ENCODE peak calls at places on chromosomes 6 and 20, in nine cellular contexts. One of them, this sample, is unnamed.

GRCh38 chr6:6712979-6713514 is 124.5 kb downstream of the LY86 start:
- DNase-seq in neuronal stem cell: no peak
- DNase-seq in tibial artery: no peak
- DNase-seq in substantia nigra: no peak
- DNase-seq in CD8-positive, alpha-beta T cell: no peak
- DNase-seq in dorsolateral prefrontal cortex: no peak
- DNase-seq in lower lobe of right lung: peak; percentile 63
- DNase-seq in SJSA1: no peak
- DNase-seq in A549: no peak
- DNase-seq in this sample: no peak

GRCh38 chr6:74015427-74015826 is 319.4 kb downstream of the CD109 start:
- DNase-seq in substantia nigra: no peak
- DNase-seq in lower lobe of right lung: no peak
- DNase-seq in dorsolateral prefrontal cortex: no peak
- DNase-seq in SJSA1: no peak
- DNase-seq in neuronal stem cell: no peak
- DNase-seq in A549: no peak
- DNase-seq in tibial artery: no peak
- DNase-seq in CD8-positive, alpha-beta T cell: no peak
- DNase-seq in this sample: no peak

GRCh38 chr20:31740208-31740607 is 1.1 kb downstream of the TPX2 start:
- DNase-seq in dorsolateral prefrontal cortex: no peak
- DNase-seq in neuronal stem cell: no peak
- DNase-seq in CD8-positive, alpha-beta T cell: no peak
- DNase-seq in lower lobe of right lung: no peak
- DNase-seq in A549: no peak
- DNase-seq in substantia nigra: no peak
- DNase-seq in SJSA1: no peak
- DNase-seq in tibial artery: no peak
- DNase-seq in this sample: no peak

GRCh38 chr6:38876470-38876869 is 161.4 kb downstream of the DNAH8 start:
- DNase-seq in lower lobe of right lung: no peak
- DNase-seq in tibial artery: no peak
- DNase-seq in A549: no peak
- DNase-seq in dorsolateral prefrontal cortex: no peak
- DNase-seq in SJSA1: no peak
- DNase-seq in CD8-positive, alpha-beta T cell: peak; percentile 13
- DNase-seq in substantia nigra: no peak
- DNase-seq in neuronal stem cell: no peak
- DNase-seq in this sample: no peak

GRCh38 chr6:30322527-30323501 is 3.9 kb upstream of the TRIM39 start:
- DNase-seq in tibial artery: no peak
- DNase-seq in dorsolateral prefrontal cortex: no peak
- DNase-seq in neuronal stem cell: no peak
- DNase-seq in lower lobe of right lung: no peak
- DNase-seq in SJSA1: peak; percentile 65
- DNase-seq in substantia nigra: no peak
- DNase-seq in A549: no peak
- DNase-seq in CD8-positive, alpha-beta T cell: no peak
- DNase-seq in this sample: no peak

GRCh38 chr6:133854633-133855598 is 34.0 kb upstream of the TCF21 start:
- DNase-seq in substantia nigra: no peak
- DNase-seq in lower lobe of right lung: no peak
- DNase-seq in CD8-positive, alpha-beta T cell: no peak
- DNase-seq in SJSA1: no peak
- DNase-seq in dorsolateral prefrontal cortex: no peak
- DNase-seq in tibial artery: no peak
- DNase-seq in neuronal stem cell: peak; percentile 29
- DNase-seq in A549: no peak
- DNase-seq in this sample: no peak

GRCh38 chr6:13228264-13229204 is 99.8 kb downstream of the TBC1D7 start:
- DNase-seq in dorsolateral prefrontal cortex: no peak
- DNase-seq in A549: no peak
- DNase-seq in substantia nigra: no peak
- DNase-seq in neuronal stem cell: no peak
- DNase-seq in SJSA1: no peak
- DNase-seq in tibial artery: no peak
- DNase-seq in lower lobe of right lung: no peak
- DNase-seq in CD8-positive, alpha-beta T cell: no peak
- DNase-seq in this sample: no peak

GRCh38 chr6:139474145-139475108 is 100.0 kb upstream of the CITED2 start:
- DNase-seq in dorsolateral prefrontal cortex: no peak
- DNase-seq in A549: no peak
- DNase-seq in tibial artery: no peak
- DNase-seq in CD8-positive, alpha-beta T cell: no peak
- DNase-seq in lower lobe of right lung: no peak
- DNase-seq in substantia nigra: no peak
- DNase-seq in SJSA1: no peak
- DNase-seq in neuronal stem cell: no peak
- DNase-seq in this sample: no peak

GRCh38 chr6:74870403-74870802 is 335.4 kb downstream of the COL12A1 start:
- DNase-seq in A549: no peak
- DNase-seq in dorsolateral prefrontal cortex: no peak
- DNase-seq in SJSA1: no peak
- DNase-seq in tibial artery: no peak
- DNase-seq in lower lobe of right lung: no peak
- DNase-seq in CD8-positive, alpha-beta T cell: no peak
- DNase-seq in substantia nigra: no peak
- DNase-seq in neuronal stem cell: no peak
- DNase-seq in this sample: no peak

GRCh38 chr6:8947900-8948299 is 512.6 kb upstream of the SLC35B3 start:
- DNase-seq in SJSA1: no peak
- DNase-seq in tibial artery: no peak
- DNase-seq in dorsolateral prefrontal cortex: no peak
- DNase-seq in CD8-positive, alpha-beta T cell: no peak
- DNase-seq in lower lobe of right lung: no peak
- DNase-seq in substantia nigra: no peak
- DNase-seq in neuronal stem cell: no peak
- DNase-seq in A549: no peak
- DNase-seq in this sample: no peak

GRCh38 chr20:20785226-20785625 is 72.8 kb upstream of the RALGAPA2 start:
- DNase-seq in dorsolateral prefrontal cortex: no peak
- DNase-seq in substantia nigra: no peak
- DNase-seq in tibial artery: no peak
- DNase-seq in A549: no peak
- DNase-seq in SJSA1: no peak
- DNase-seq in CD8-positive, alpha-beta T cell: no peak
- DNase-seq in neuronal stem cell: no peak
- DNase-seq in lower lobe of right lung: no peak
- DNase-seq in this sample: no peak

GRCh38 chr6:72413884-72414283 is 208.0 kb upstream of the KCNQ5 start:
- DNase-seq in lower lobe of right lung: no peak
- DNase-seq in CD8-positive, alpha-beta T cell: no peak
- DNase-seq in neuronal stem cell: no peak
- DNase-seq in tibial artery: no peak
- DNase-seq in dorsolateral prefrontal cortex: no peak
- DNase-seq in A549: no peak
- DNase-seq in SJSA1: no peak
- DNase-seq in substantia nigra: no peak
- DNase-seq in this sample: no peak

GRCh38 chr6:72410769-72411168 is 211.1 kb upstream of the KCNQ5 start:
- DNase-seq in CD8-positive, alpha-beta T cell: no peak
- DNase-seq in dorsolateral prefrontal cortex: no peak
- DNase-seq in tibial artery: no peak
- DNase-seq in neuronal stem cell: no peak
- DNase-seq in lower lobe of right lung: no peak
- DNase-seq in A549: no peak
- DNase-seq in substantia nigra: no peak
- DNase-seq in SJSA1: no peak
- DNase-seq in this sample: no peak

GRCh38 chr6:72412709-72413044 is 209.2 kb upstream of the KCNQ5 start:
- DNase-seq in lower lobe of right lung: no peak
- DNase-seq in SJSA1: no peak
- DNase-seq in CD8-positive, alpha-beta T cell: no peak
- DNase-seq in dorsolateral prefrontal cortex: no peak
- DNase-seq in neuronal stem cell: no peak
- DNase-seq in A549: no peak
- DNase-seq in substantia nigra: no peak
- DNase-seq in tibial artery: no peak
- DNase-seq in this sample: no peak

GRCh38 chr6:72414648-72415047 is 207.2 kb upstream of the KCNQ5 start:
- DNase-seq in substantia nigra: no peak
- DNase-seq in tibial artery: no peak
- DNase-seq in dorsolateral prefrontal cortex: peak; percentile 63
- DNase-seq in CD8-positive, alpha-beta T cell: no peak
- DNase-seq in lower lobe of right lung: no peak
- DNase-seq in A549: no peak
- DNase-seq in SJSA1: no peak
- DNase-seq in neuronal stem cell: no peak
- DNase-seq in this sample: no peak

GRCh38 chr6:72411872-72412708 is 209.8 kb upstream of the KCNQ5 start:
- DNase-seq in SJSA1: peak; percentile 55
- DNase-seq in CD8-positive, alpha-beta T cell: peak; percentile 61
- DNase-seq in substantia nigra: peak; percentile 29
- DNase-seq in tibial artery: peak; percentile 82
- DNase-seq in dorsolateral prefrontal cortex: peak; percentile 67
- DNase-seq in lower lobe of right lung: peak; percentile 69
- DNase-seq in A549: peak; percentile 41
- DNase-seq in neuronal stem cell: peak; percentile 80
- DNase-seq in this sample: peak; percentile 51
- H3K27ac ChIP-seq in SJSA1: no peak overlapping the region
- H3K27ac ChIP-seq in CD8-positive, alpha-beta T cell: no peak overlapping the region
- H3K27ac ChIP-seq in substantia nigra: no peak overlapping the region
- H3K27ac ChIP-seq in tibial artery: no peak overlapping the region
- H3K27ac ChIP-seq in dorsolateral prefrontal cortex: no peak overlapping the region
- H3K27ac ChIP-seq in lower lobe of right lung: no peak overlapping the region
- H3K27ac ChIP-seq in A549: no peak overlapping the region
- H3K27ac ChIP-seq in neuronal stem cell: no peak overlapping the region
- H3K27ac ChIP-seq in this sample: no peak overlapping the region

DNA sequence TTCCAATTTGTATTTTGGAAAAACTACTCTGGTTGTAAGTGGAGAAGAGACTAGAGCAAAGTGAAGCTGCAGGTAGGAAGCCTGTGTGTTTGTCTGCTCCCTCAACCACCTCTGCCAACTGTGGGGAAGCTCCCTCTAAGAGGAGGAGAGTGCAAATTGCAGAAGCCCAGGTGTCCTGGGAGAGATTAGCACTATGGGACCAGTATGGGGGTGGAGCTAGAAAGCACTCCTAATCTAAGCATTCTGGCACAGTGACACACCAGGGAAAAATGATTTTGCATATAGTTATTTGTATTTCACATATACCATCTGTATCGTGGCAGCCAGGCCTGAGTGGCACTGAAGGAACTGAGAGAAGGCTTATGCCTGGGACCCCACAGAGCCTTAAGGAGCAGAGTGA is 12.8 kb downstream of the GSTA1 start:
- DNase-seq in A549: no peak
- DNase-seq in CD8-positive, alpha-beta T cell: no peak
- DNase-seq in tibial artery: no peak
- DNase-seq in lower lobe of right lung: no peak
- DNase-seq in SJSA1: no peak
- DNase-seq in neuronal stem cell: no peak
- DNase-seq in substantia nigra: no peak
- DNase-seq in dorsolateral prefrontal cortex: no peak
- DNase-seq in this sample: no peak
- H3K27ac ChIP-seq in A549: no peak overlapping the region
- H3K27ac ChIP-seq in CD8-positive, alpha-beta T cell: no peak overlapping the region
- H3K27ac ChIP-seq in tibial artery: no peak overlapping the region
- H3K27ac ChIP-seq in lower lobe of right lung: no peak overlapping the region
- H3K27ac ChIP-seq in SJSA1: peak overlapping the region; percentile 79
- H3K27ac ChIP-seq in neuronal stem cell: no peak overlapping the region
- H3K27ac ChIP-seq in substantia nigra: no peak overlapping the region
- H3K27ac ChIP-seq in dorsolateral prefrontal cortex: no peak overlapping the region
- H3K27ac ChIP-seq in this sample: no peak overlapping the region

GRCh38 chr6:169981051-169981450 is 229.6 kb downstream of the ERMARD start:
- DNase-seq in neuronal stem cell: no peak
- DNase-seq in CD8-positive, alpha-beta T cell: no peak
- DNase-seq in lower lobe of right lung: peak; percentile 41
- DNase-seq in SJSA1: no peak
- DNase-seq in dorsolateral prefrontal cortex: no peak
- DNase-seq in tibial artery: no peak
- DNase-seq in substantia nigra: no peak
- DNase-seq in A549: no peak
- DNase-seq in this sample: no peak

GRCh38 chr6:169979873-169980440 is 228.5 kb downstream of the ERMARD start:
- DNase-seq in neuronal stem cell: no peak
- DNase-seq in dorsolateral prefrontal cortex: peak; percentile 32
- DNase-seq in SJSA1: no peak
- DNase-seq in A549: no peak
- DNase-seq in CD8-positive, alpha-beta T cell: no peak
- DNase-seq in lower lobe of right lung: no peak
- DNase-seq in tibial artery: peak; percentile 42
- DNase-seq in substantia nigra: no peak
- DNase-seq in this sample: no peak

GRCh38 chr6:169982461-169983386 is 231.3 kb downstream of the ERMARD start:
- DNase-seq in A549: no peak
- DNase-seq in SJSA1: no peak
- DNase-seq in dorsolateral prefrontal cortex: peak; percentile 35
- DNase-seq in substantia nigra: no peak
- DNase-seq in lower lobe of right lung: no peak
- DNase-seq in tibial artery: peak; percentile 51
- DNase-seq in neuronal stem cell: no peak
- DNase-seq in CD8-positive, alpha-beta T cell: no peak
- DNase-seq in this sample: no peak

GRCh38 chr6:169981969-169982368 is 230.5 kb downstream of the ERMARD start:
- DNase-seq in lower lobe of right lung: no peak
- DNase-seq in dorsolateral prefrontal cortex: no peak
- DNase-seq in neuronal stem cell: no peak
- DNase-seq in substantia nigra: no peak
- DNase-seq in A549: no peak
- DNase-seq in CD8-positive, alpha-beta T cell: no peak
- DNase-seq in SJSA1: no peak
- DNase-seq in tibial artery: peak; percentile 48
- DNase-seq in this sample: no peak

GRCh38 chr6:169981568-169981967 is 230.1 kb downstream of the ERMARD start:
- DNase-seq in dorsolateral prefrontal cortex: no peak
- DNase-seq in A549: no peak
- DNase-seq in lower lobe of right lung: no peak
- DNase-seq in substantia nigra: no peak
- DNase-seq in neuronal stem cell: no peak
- DNase-seq in CD8-positive, alpha-beta T cell: no peak
- DNase-seq in tibial artery: peak; percentile 33
- DNase-seq in SJSA1: no peak
- DNase-seq in this sample: no peak
- H3K27ac ChIP-seq in dorsolateral prefrontal cortex: no peak overlapping the region
- H3K27ac ChIP-seq in A549: no peak overlapping the region
- H3K27ac ChIP-seq in lower lobe of right lung: no peak overlapping the region
- H3K27ac ChIP-seq in substantia nigra: no peak overlapping the region
- H3K27ac ChIP-seq in neuronal stem cell: no peak overlapping the region
- H3K27ac ChIP-seq in CD8-positive, alpha-beta T cell: no peak overlapping the region
- H3K27ac ChIP-seq in tibial artery: no peak overlapping the region
- H3K27ac ChIP-seq in SJSA1: no peak overlapping the region
- H3K27ac ChIP-seq in this sample: no peak overlapping the region

DNA sequence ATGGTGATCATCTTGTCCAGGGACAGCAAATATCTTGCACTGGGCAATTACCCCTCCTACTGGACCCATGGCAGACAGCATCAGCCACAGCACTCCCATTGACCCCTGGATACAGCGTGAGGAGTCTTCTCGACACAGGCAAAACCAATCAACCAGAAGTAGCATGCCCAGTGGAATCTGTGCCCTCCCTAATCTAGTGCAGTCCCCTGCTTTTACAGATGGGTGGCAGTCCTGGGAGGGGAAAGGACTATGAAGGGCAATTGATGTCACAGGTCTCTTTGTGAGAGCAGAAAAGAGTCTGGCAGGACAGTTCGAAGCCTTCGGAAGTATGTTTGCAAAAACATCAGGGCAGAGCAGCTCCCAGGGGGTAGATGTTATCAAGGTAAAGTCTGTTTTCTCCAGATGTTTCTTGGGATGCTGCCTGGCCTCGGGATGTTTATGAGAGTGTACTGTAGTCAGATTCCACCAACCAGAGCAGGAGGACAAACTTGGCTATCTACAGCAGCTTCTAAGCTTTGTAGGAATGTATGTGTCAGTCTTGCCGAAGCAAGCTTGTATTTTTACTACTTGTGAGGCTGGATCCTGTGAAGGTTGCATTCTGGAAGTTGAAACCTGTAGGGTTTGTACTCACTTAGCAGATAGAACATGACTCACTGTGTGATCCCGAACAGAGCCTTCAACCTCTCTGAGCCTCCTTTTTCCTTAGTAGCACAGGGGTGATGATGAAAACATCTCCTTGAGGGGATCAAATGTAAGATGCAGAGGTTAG is 63.0 kb upstream of the MYL9 start:
- DNase-seq in substantia nigra: no peak
- DNase-seq in A549: no peak
- DNase-seq in neuronal stem cell: no peak
- DNase-seq in CD8-positive, alpha-beta T cell: no peak
- DNase-seq in SJSA1: no peak
- DNase-seq in lower lobe of right lung: no peak
- DNase-seq in dorsolateral prefrontal cortex: no peak
- DNase-seq in tibial artery: no peak
- DNase-seq in this sample: no peak
- H3K27ac ChIP-seq in substantia nigra: no peak overlapping the region
- H3K27ac ChIP-seq in A549: no peak overlapping the region
- H3K27ac ChIP-seq in neuronal stem cell: no peak overlapping the region
- H3K27ac ChIP-seq in CD8-positive, alpha-beta T cell: no peak overlapping the region
- H3K27ac ChIP-seq in SJSA1: no peak overlapping the region
- H3K27ac ChIP-seq in lower lobe of right lung: no peak overlapping the region
- H3K27ac ChIP-seq in dorsolateral prefrontal cortex: no peak overlapping the region
- H3K27ac ChIP-seq in tibial artery: peak overlapping the region; percentile 64
- H3K27ac ChIP-seq in this sample: no peak overlapping the region